ENCODE peak calls at places on chromosomes 6 and 20, in eight cellular contexts. S, H, E, Q, Z, F, X and K are unnamed samples.

GRCh38 chr6:117074672-117075071 is 190.7 kb upstream of the VGLL2 start:
- DNase-seq in S (no peak), H (no peak), E (no peak), Q (no peak), Z (no peak), F (no peak), X (no peak), K (no peak)

GRCh38 chr6:159252955-159253508 is 83.8 kb downstream of the FNDC1 start:
- DNase-seq in S (peak), H (no peak), E (peak), Q (no peak), Z (no peak), F (no peak), X (peak), K (no peak)

GRCh38 chr6:139373928-139374356 is 506 bp downstream of the CITED2 start:
- DNase-seq in S (no peak), H (no peak), E (no peak), Q (peak), Z (no peak), F (no peak), X (peak), K (peak)

GRCh38 chr20:4684837-4685413 is 36.8 kb upstream of the PRND start:
- DNase-seq in S (no peak), H (no peak), E (no peak), Q (no peak), Z (no peak), F (no peak), X (no peak), K (no peak)

GRCh38 chr20:58716476-58717277 is 24.1 kb downstream of the NPEPL1 start:
- DNase-seq in S (peak), H (peak), E (no peak), Q (peak), Z (peak), F (no peak), X (peak), K (peak)

GRCh38 chr6:110113989-110114388 is 65.5 kb downstream of the WASF1 start:
- DNase-seq in S (no peak), H (no peak), E (no peak), Q (no peak), Z (no peak), F (no peak), X (no peak), K (no peak)

GRCh38 chr6:165920896-165921671 is 246.6 kb downstream of the TBXT start:
- DNase-seq in S (no peak), H (no peak), E (peak), Q (no peak), Z (no peak), F (no peak), X (peak), K (no peak)

GRCh38 chr20:62886709-62887058 is 25.1 kb upstream of the TCFL5 start:
- DNase-seq in S (peak), H (no peak), E (no peak), Q (no peak), Z (no peak), F (no peak), X (no peak), K (peak)

GRCh38 chr6:148179786-148180185 is 162.9 kb upstream of the SASH1 start:
- DNase-seq in S (peak), H (no peak), E (peak), Q (no peak), Z (no peak), F (no peak), X (peak), K (peak)

GRCh38 chr6:21109421-21110178 is 484.0 kb upstream of the SOX4 start:
- DNase-seq in S (no peak), H (no peak), E (peak), Q (no peak), Z (no peak), F (no peak), X (peak), K (peak)

GRCh38 chr6:16694789-16695188 is 66.5 kb downstream of the ATXN1 start:
- DNase-seq in S (no peak), H (no peak), E (no peak), Q (no peak), Z (no peak), F (no peak), X (no peak), K (no peak)

GRCh38 chr20:22833851-22834250 is 201.3 kb upstream of the SSTR4 start:
- DNase-seq in S (no peak), H (no peak), E (peak), Q (no peak), Z (no peak), F (no peak), X (no peak), K (no peak)

GRCh38 chr6:32204268-32204715 is 11.8 kb upstream of the GPSM3 start:
- DNase-seq in S (no peak), H (no peak), E (no peak), Q (no peak), Z (no peak), F (no peak), X (no peak), K (peak)

GRCh38 chr6:142218441-142218840 is 71.4 kb downstream of the VTA1 start:
- DNase-seq in S (no peak), H (no peak), E (no peak), Q (no peak), Z (no peak), F (no peak), X (no peak), K (no peak)